ENCODE peak calls at places on chromosome 14, in four cellular contexts. E is cardiac muscle cell, S is GM10248, L is RWPE1. P is an unnamed sample.

GRCh38 chr14:104681689-104682074 is 7.7 kb upstream of the INF2 start:
- DNase-seq in E (peak; percentile 93), S (no peak), L (peak; percentile 83), P (peak; percentile 94)

GRCh38 chr14:75558440-75558839 is 20.0 kb upstream of the FLVCR2 start:
- DNase-seq in E (no peak), S (no peak), L (no peak), P (no peak)

GRCh38 chr14:104469591-104469990 is 110.0 kb upstream of the C14orf180 start:
- DNase-seq in E (no peak), S (no peak), L (no peak), P (no peak)

GRCh38 chr14:68788275-68789001 is 4.4 kb downstream of the ZFP36L1 start:
- DNase-seq in E (no peak), S (no peak), L (no peak), P (no peak)

GRCh38 chr14:39492267-39492666 is 60.0 kb upstream of the FBXO33 start:
- DNase-seq in E (peak; percentile 85), S (no peak), L (peak; percentile 9), P (no peak)

GRCh38 chr14:101176535-101177205 is 273.1 kb upstream of the RTL1 start:
- DNase-seq in E (no peak), S (peak; percentile 4), L (no peak), P (peak; percentile 17)

GRCh38 chr14:68841030-68841809 is 48.4 kb upstream of the ZFP36L1 start:
- DNase-seq in E (peak; percentile 39), S (no peak), L (no peak), P (no peak)

GRCh38 chr14:106578479-106578878 is 1052.1 kb downstream of the TMEM121 start:
- DNase-seq in E (no peak), S (no peak), L (no peak), P (no peak)

GRCh38 chr14:40229676-40230075 is 797.4 kb upstream of the FBXO33 start:
- DNase-seq in E (no peak), S (no peak), L (no peak), P (no peak)

GRCh38 chr14:30211326-30211725 is 283.7 kb upstream of the PRKD1 start:
- DNase-seq in E (peak; percentile 58), S (no peak), L (no peak), P (no peak)

GRCh38 chr14:105255021-105255507 is 6.7 kb downstream of the BTBD6 start:
- DNase-seq in E (peak; percentile 14), S (no peak), L (no peak), P (peak; percentile 17)

GRCh38 chr14:76752744-76753143 is 8.5 kb upstream of the VASH1 start:
- DNase-seq in E (no peak), S (no peak), L (no peak), P (no peak)

GRCh38 chr14:72416892-72417291 is 477.0 kb downstream of the DPF3 start:
- DNase-seq in E (no peak), S (no peak), L (no peak), P (no peak)

GRCh38 chr14:99143793-99144192 is 128.2 kb downstream of the BCL11B start:
- DNase-seq in E (no peak), S (no peak), L (no peak), P (peak; percentile 56)

GRCh38 chr14:68020999-68021663 is 201.6 kb downstream of the RAD51B start:
- DNase-seq in E (no peak), S (no peak), L (no peak), P (no peak)

DNA sequence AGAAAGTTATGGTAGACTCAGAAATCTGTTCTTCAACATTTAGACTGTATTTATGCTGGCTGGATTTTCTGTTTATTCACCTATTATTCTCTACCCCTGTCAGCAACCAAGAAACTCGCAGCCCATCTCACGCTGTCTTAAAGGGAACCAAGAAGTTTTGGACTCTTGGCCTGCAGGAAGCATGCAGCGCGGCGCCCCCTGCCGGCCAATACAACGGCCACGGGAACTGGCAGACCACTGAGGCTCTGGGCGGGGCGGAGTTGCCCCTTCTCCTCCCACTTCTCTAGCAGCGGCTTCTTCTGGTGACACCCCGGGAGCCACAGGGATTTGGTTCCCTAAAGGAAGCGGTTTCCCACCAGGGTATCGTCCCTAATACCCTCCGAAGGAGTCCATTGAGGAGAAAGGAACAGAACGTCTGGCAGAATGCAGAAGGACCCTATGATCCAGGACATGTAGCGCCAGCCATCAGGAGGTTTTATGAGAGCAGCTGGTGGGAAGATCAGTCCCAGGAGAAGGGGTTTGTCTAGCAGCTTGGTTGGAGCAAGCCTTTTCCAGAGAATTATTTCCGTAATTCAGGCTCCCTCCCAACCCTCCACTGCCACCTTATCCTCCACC is 21.0 kb upstream of the RNASE2 start:
- DNase-seq in E (peak; percentile 38), S (peak; percentile 34), L (no peak), P (peak; percentile 85)
- TF ChIP-seq CTCF in E (peak; percentile 69), S (peak; percentile 33), L (peak; percentile 36), P (peak; percentile 99)

GRCh38 chr14:77804592-77804991 is 4.7 kb downstream of the ADCK1 start:
- DNase-seq in E (peak; percentile 29), S (peak; percentile 40), L (no peak), P (peak; percentile 63)
- TF ChIP-seq CTCF in E (peak; percentile 45), S (peak; percentile 56), L (no peak), P (peak; percentile 83)

DNA sequence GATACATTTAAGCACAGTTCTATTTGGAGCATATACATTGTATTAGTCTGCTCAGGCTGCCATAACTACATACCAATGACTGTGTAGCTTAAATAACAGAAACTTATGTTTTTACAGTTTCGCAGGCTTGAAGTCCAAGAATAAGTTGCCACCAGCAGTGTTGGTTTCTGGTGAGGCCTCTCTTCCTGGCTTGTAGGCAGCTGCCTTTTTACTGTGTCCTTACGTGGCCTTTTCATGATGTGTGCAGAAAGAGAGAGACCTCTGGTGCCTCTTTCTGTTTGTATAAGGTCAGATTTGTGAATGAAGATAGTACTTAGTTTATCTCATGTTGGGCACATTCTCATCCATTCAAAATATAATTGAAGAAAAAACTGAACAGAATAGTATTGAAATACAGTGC is 636.6 kb downstream of the FLRT2 start:
- DNase-seq in E (no peak), S (no peak), L (no peak), P (no peak)
- TF ChIP-seq CTCF in E (no peak), S (no peak), L (no peak), P (no peak)

GRCh38 chr14:41609704-41610183 is 3.1 kb downstream of the LRFN5 start:
- DNase-seq in E (peak; percentile 70), S (no peak), L (no peak), P (peak; percentile 88)
- TF ChIP-seq CTCF in E (peak; percentile 43), S (no peak), L (no peak), P (peak; percentile 61)

DNA sequence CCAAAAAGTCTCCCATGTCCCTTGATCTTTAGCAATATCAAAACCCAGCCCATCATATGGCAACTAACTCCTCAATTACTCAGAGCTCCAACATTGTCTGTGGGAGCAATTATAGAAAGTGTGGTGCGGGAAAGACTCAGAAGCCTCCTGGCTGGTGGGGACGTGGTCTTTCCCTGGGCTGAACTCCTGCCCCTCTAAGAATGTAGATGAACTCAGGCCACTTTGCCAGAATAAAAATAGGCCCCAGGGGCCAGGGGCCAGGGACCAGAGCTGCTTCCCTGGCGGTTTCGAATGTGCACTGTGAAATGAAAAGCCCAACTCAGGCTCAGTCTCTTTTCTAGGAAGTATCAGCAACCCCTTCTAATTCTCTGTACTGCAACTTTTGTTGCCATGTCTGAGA is 129.6 kb downstream of the SLC38A6 start:
- DNase-seq in E (no peak), S (no peak), L (no peak), P (peak; percentile 12)
- TF ChIP-seq CTCF in E (no peak), S (no peak), L (no peak), P (no peak)

GRCh38 chr14:94702629-94703028 is 67.3 kb downstream of the GSC start:
- DNase-seq in E (no peak), S (no peak), L (peak; percentile 63), P (no peak)
- TF ChIP-seq CTCF in E (no peak), S (no peak), L (no peak), P (no peak)

DNA sequence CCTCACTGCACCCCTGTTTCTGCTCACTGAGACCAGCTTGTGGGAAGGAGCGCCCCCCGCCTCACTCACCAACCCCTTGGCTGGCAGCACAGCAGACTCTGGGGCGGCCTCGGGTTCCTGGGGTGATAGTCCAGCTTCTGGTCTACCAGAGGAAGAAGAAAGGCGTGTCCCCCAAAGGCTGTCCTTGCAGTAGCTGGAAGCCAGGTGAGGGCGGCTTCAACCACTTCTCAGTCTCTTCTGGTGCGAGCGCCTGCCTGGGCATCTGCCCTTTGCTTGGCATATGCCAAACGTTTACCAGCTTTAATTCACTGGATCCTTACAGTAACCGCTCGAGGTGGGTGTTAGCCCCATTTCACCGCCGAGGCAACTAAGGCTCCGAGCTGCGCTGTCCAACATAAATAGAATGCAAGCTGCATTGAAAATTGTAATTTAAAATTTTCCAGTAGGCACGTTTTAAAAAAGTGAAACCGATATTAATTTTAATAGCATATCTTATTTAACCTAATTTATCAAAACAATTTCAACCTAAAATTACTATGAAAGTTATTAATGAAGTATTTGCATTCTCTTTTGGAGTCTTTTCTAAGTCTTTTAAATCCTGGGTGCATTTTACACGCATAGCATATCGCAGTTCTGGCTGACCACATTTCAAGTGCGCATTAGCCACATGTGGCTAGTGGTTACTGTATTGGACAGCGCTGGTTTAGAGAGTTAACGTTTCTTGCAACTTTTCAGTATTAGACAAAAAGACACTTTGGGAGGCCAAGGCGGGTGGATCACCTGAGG is 872 bp downstream of the FAM177A1 start:
- DNase-seq in E (no peak), S (peak; percentile 52), L (peak; percentile 52), P (no peak)
- TF ChIP-seq CTCF in E (no peak), S (no peak), L (no peak), P (no peak)

GRCh38 chr14:58638231-58639205 is 756 bp downstream of the DACT1 start:
- DNase-seq in E (peak; percentile 56), S (peak; percentile 39), L (peak; percentile 15), P (peak; percentile 47)
- TF ChIP-seq CTCF in E (peak; percentile 18), S (no peak), L (no peak), P (no peak)

GRCh38 chr14:65211341-65211987 is 109.1 kb upstream of the MAX start:
- DNase-seq in E (peak; percentile 78), S (no peak), L (peak; percentile 46), P (no peak)
- TF ChIP-seq CTCF in E (no peak), S (no peak), L (no peak), P (no peak)

GRCh38 chr14:24817638-24818053 is 183.7 kb upstream of the GZMB start:
- DNase-seq in E (peak; percentile 64), S (no peak), L (no peak), P (no peak)
- TF ChIP-seq CTCF in E (peak; percentile 69), S (no peak), L (no peak), P (peak; percentile 57)

P was measured in H9.